ENCODE peak calls at places on chromosomes 1 and 21, in five cellular contexts. O is T-helper 1 cell, S is endothelial cell, D is hippocampal formation, F is HT1080. J is an unnamed sample.

GRCh38 chr1:52748119-52748518 is 21.9 kb downstream of the ZYG11B start:
- DNase-seq in F (no peak), S (no peak), O (no peak), D (no peak), J (no peak)

GRCh38 chr1:98001764-98002163 is 80.9 kb upstream of the DPYD start:
- DNase-seq in S (no peak), F (no peak), D (no peak), O (no peak), J (no peak)

GRCh38 chr1:15168479-15168878 is 14.9 kb downstream of the TMEM51 start:
- DNase-seq in D (no peak), S (no peak), F (peak; percentile 92), O (no peak), J (no peak)

GRCh38 chr1:24386931-24387330 is 26.7 kb downstream of the STPG1 start:
- DNase-seq in F (no peak), O (no peak), S (no peak), D (no peak), J (no peak)

GRCh38 chr1:186304982-186305949 is 69.8 kb downstream of the TPR start:
- DNase-seq in S (no peak), D (no peak), O (no peak), F (peak; percentile 19), J (peak; percentile 49)

GRCh38 chr21:44618909-44619308 is 7.0 kb downstream of the KRTAP10-8 start:
- DNase-seq in O (peak; percentile 32), S (no peak), D (no peak), F (no peak), J (no peak)

GRCh38 chr1:214958491-214958890 is 124.0 kb upstream of the KCNK2 start:
- DNase-seq in F (no peak), S (no peak), O (no peak), D (no peak), J (no peak)

GRCh38 chr1:31432592-31433395 is 19.8 kb downstream of the SERINC2 start:
- DNase-seq in D (no peak), S (no peak), O (no peak), F (no peak), J (no peak)

GRCh38 chr1:63913533-63913932 is 139.7 kb downstream of the ROR1 start:
- DNase-seq in S (no peak), D (no peak), F (no peak), O (no peak), J (no peak)

J was measured in iPS-NIHi11.